ENCODE peak calls at places on chromosomes 12 and 14, in ten cellular contexts. S is tibial nerve; R is activated CD4-positive, alpha-beta T cell treated with anti-CD3 and anti-CD28 coated beads, Interleukin-2, amount 50 U/mL, for 1 hour; K is SJSA1; D is upper lobe of right lung; Z is effector CD8-positive, alpha-beta T cell; A is HepG2; E is NCI-H2081; W is HFFc6; P is iPS-NIHi11. B is an unnamed sample.

GRCh38 chr14:106843951-106844483 is 1317.6 kb downstream of the TMEM121 start:
- DNase-seq in S (peak), R (peak), K (no peak), D (peak), Z (no peak), A (no peak), E (no peak), W (no peak), P (no peak), B (peak)

GRCh38 chr12:122845041-122845864 is 10.0 kb downstream of the HIP1R start:
- DNase-seq in S (no peak), R (no peak), K (no peak), D (no peak), Z (no peak), A (no peak), E (no peak), W (no peak), P (no peak), B (no peak)

GRCh38 chr12:41459815-41460214 is 271.7 kb downstream of the PDZRN4 start:
- DNase-seq in S (no peak), R (no peak), K (no peak), D (no peak), Z (no peak), A (no peak), E (no peak), W (no peak), P (no peak), B (no peak)

GRCh38 chr12:76455582-76456345 is 103.8 kb downstream of the OSBPL8 start:
- DNase-seq in S (peak), R (no peak), K (peak), D (no peak), Z (no peak), A (peak), E (peak), W (peak), P (peak), B (no peak)

GRCh38 chr14:38198425-38198824 is 9.3 kb upstream of the SSTR1 start:
- DNase-seq in S (no peak), R (no peak), K (no peak), D (no peak), Z (no peak), A (no peak), E (no peak), W (no peak), P (no peak), B (no peak)

GRCh38 chr12:51262758-51263177 is 7.4 kb downstream of the SMAGP start:
- DNase-seq in S (peak), R (peak), K (peak), D (peak), Z (no peak), A (no peak), E (no peak), W (peak), P (peak), B (no peak)

GRCh38 chr14:49881296-49882006 is 11.4 kb upstream of the ARF6 start:
- DNase-seq in S (no peak), R (no peak), K (no peak), D (no peak), Z (no peak), A (no peak), E (no peak), W (no peak), P (no peak), B (no peak)

GRCh38 chr14:59283380-59283779 is 94.9 kb downstream of the DAAM1 start:
- DNase-seq in S (no peak), R (no peak), K (no peak), D (no peak), Z (no peak), A (peak), E (no peak), W (no peak), P (no peak), B (no peak)